ENCODE peak calls at places on chromosomes 6 and 20, in eight cellular contexts. V, C, N, K, A, U, H and D are unnamed samples.

GRCh38 chr6:53496797-53497196 is 48.1 kb downstream of the GCLC start:
- DNase-seq in V (no peak), C (peak; percentile 86), N (no peak), K (peak; percentile 78), A (peak; percentile 86), U (no peak), H (peak; percentile 83), D (peak; percentile 89)

GRCh38 chr6:169782966-169783760 is 31.7 kb downstream of the ERMARD start:
- DNase-seq in V (no peak), C (no peak), N (no peak), K (no peak), A (no peak), U (no peak), H (peak; percentile 11), D (peak; percentile 7)

GRCh38 chr6:164252952-164253351 is 838.4 kb downstream of the QKI start:
- DNase-seq in V (no peak), C (no peak), N (no peak), K (no peak), A (no peak), U (no peak), H (peak; percentile 15), D (no peak)

GRCh38 chr20:53157443-53158408 is 185.6 kb downstream of the TSHZ2 start:
- DNase-seq in V (peak; percentile 72), C (peak; percentile 52), N (peak; percentile 46), K (peak; percentile 1), A (peak; percentile 23), U (peak; percentile 59), H (peak; percentile 61), D (peak; percentile 51)

GRCh38 chr20:41408986-41409385 is 42.4 kb upstream of the EMILIN3 start:
- DNase-seq in V (no peak), C (no peak), N (no peak), K (no peak), A (no peak), U (no peak), H (no peak), D (no peak)

GRCh38 chr6:156519940-156520339 is 257.2 kb upstream of the ARID1B start:
- DNase-seq in V (no peak), C (no peak), N (no peak), K (no peak), A (no peak), U (no peak), H (no peak), D (no peak)

GRCh38 chr6:154703094-154703493 is 30.1 kb upstream of the SCAF8 start:
- DNase-seq in V (no peak), C (no peak), N (no peak), K (no peak), A (no peak), U (no peak), H (no peak), D (no peak)

GRCh38 chr6:25089442-25089841 is 153.7 kb upstream of the RIPOR2 start:
- DNase-seq in V (no peak), C (no peak), N (no peak), K (no peak), A (no peak), U (no peak), H (peak; percentile 7), D (peak; percentile 83)

GRCh38 chr6:100573169-100573568 is 108.4 kb upstream of the SIM1 start:
- DNase-seq in V (peak; percentile 16), C (peak; percentile 54), N (no peak), K (no peak), A (peak; percentile 56), U (no peak), H (peak; percentile 78), D (peak; percentile 42)

GRCh38 chr6:104540743-104541142 is 319.0 kb downstream of the HACE1 start:
- DNase-seq in V (no peak), C (peak; percentile 43), N (no peak), K (no peak), A (peak; percentile 72), U (no peak), H (peak; percentile 24), D (no peak)

GRCh38 chr6:151553416-151554158 is 59.8 kb downstream of the CCDC170 start:
- DNase-seq in V (no peak), C (no peak), N (no peak), K (no peak), A (peak; percentile 32), U (no peak), H (no peak), D (no peak)

GRCh38 chr20:10110151-10110550 is 75.4 kb downstream of the ANKEF1 start:
- DNase-seq in V (no peak), C (no peak), N (no peak), K (no peak), A (peak; percentile 48), U (no peak), H (peak; percentile 61), D (peak; percentile 79)

GRCh38 chr6:84766796-84767590 is 2.6 kb upstream of the TBX18 start:
- DNase-seq in V (no peak), C (no peak), N (no peak), K (no peak), A (no peak), U (no peak), H (no peak), D (no peak)

GRCh38 chr6:105681061-105681460 is 278.2 kb upstream of the PREP start:
- DNase-seq in V (no peak), C (no peak), N (no peak), K (no peak), A (no peak), U (no peak), H (no peak), D (peak; percentile 61)

GRCh38 chr6:148800535-148800934 is 53.7 kb downstream of the UST start:
- DNase-seq in V (no peak), C (peak; percentile 39), N (no peak), K (no peak), A (peak; percentile 85), U (no peak), H (peak; percentile 84), D (no peak)

GRCh38 chr6:170152111-170152926 is 138.6 kb downstream of the DLL1 start:
- DNase-seq in V (no peak), C (no peak), N (peak; percentile 55), K (no peak), A (no peak), U (no peak), H (peak; percentile 22), D (peak; percentile 57)

GRCh38 chr6:150759500-150759899 is 106.0 kb upstream of the MTHFD1L start:
- DNase-seq in V (no peak), C (no peak), N (no peak), K (no peak), A (no peak), U (no peak), H (no peak), D (no peak)

GRCh38 chr20:17747431-17747846 is 47.7 kb downstream of the BANF2 start:
- DNase-seq in V (peak; percentile 29), C (peak; percentile 84), N (no peak), K (peak; percentile 78), A (peak; percentile 86), U (no peak), H (peak; percentile 93), D (peak; percentile 85)

GRCh38 chr20:63252157-63252780 is 2.0 kb downstream of the NKAIN4 start:
- DNase-seq in V (no peak), C (no peak), N (no peak), K (no peak), A (no peak), U (no peak), H (no peak), D (no peak)

GRCh38 chr6:167541544-167541943 is 216.7 kb downstream of the TTLL2 start:
- DNase-seq in V (no peak), C (no peak), N (no peak), K (no peak), A (no peak), U (no peak), H (no peak), D (no peak)
- H3K4me3 ChIP-seq in V (no peak overlapping the region), C (no peak overlapping the region), N (no peak overlapping the region), K (no peak overlapping the region), A (no peak overlapping the region), U (no peak overlapping the region), H (no peak overlapping the region), D (no peak overlapping the region)

GRCh38 chr6:36578030-36578825 is 15.9 kb upstream of the SRSF3 start:
- DNase-seq in V (no peak), C (no peak), N (no peak), K (no peak), A (no peak), U (no peak), H (no peak), D (no peak)

GRCh38 chr6:36576573-36576972 is 17.6 kb upstream of the SRSF3 start:
- DNase-seq in V (no peak), C (no peak), N (no peak), K (no peak), A (no peak), U (no peak), H (no peak), D (no peak)

GRCh38 chr6:36571122-36572043 is 22.8 kb upstream of the SRSF3 start:
- DNase-seq in V (no peak), C (no peak), N (no peak), K (no peak), A (no peak), U (no peak), H (no peak), D (no peak)

GRCh38 chr6:36577298-36577697 is 16.9 kb upstream of the SRSF3 start:
- DNase-seq in V (peak; percentile 33), C (peak; percentile 65), N (no peak), K (peak; percentile 42), A (peak; percentile 97), U (no peak), H (peak; percentile 59), D (peak; percentile 84)

GRCh38 chr6:36574679-36575078 is 19.5 kb upstream of the SRSF3 start:
- DNase-seq in V (no peak), C (no peak), N (no peak), K (no peak), A (no peak), U (no peak), H (no peak), D (no peak)
- TF ChIP-seq CTCF in V (no peak), C (no peak), N (no peak), K (no peak), A (no peak), U (no peak), H (no peak), D (no peak)

DNA sequence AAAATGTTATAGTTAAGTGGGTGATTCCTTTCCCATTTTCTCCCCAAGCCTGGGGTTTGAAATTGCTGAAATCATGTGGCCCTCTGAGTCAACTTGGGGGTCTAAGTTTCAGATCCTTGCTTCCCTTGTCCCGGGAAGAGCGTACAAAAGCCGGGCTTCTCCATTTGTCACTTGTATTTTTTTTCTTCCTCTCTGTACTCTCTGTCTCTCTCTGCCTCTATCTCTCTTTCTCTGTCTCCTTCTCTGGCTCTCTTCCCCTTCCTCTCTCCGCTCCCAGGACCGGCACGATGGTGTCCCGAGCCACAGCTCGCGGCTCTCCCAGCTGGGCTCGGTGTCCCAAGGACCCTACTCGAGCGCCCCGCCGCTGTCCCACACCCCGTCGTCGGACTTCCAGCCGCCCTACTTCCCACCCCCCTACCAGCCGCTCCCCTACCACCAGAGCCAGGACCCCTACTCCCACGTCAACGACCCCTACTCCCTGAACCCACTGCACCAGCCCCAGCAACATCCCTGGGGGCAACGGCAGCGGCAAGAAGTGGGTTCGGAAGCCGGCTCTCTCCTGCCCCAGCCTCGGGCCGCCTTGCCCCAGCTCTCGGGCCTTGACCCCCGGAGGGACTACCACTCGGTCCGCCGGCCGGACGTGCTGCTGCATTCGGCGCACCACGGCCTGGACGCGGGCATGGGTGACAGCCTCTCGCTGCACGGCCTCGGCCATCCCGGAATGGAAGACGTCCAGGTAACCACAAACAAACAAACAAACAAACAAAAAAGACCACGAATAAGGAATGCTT is 4.7 kb downstream of the TFAP2B start:
- DNase-seq in V (no peak), C (no peak), N (no peak), K (no peak), A (no peak), U (no peak), H (no peak), D (no peak)
- H3K4me3 ChIP-seq in V (no peak overlapping the region), C (no peak overlapping the region), N (no peak overlapping the region), K (no peak overlapping the region), A (no peak overlapping the region), U (no peak overlapping the region), H (no peak overlapping the region), D (no peak overlapping the region)

GRCh38 chr20:60009826-60010616 is 51.8 kb downstream of the CDH26 start:
- DNase-seq in V (no peak), C (no peak), N (no peak), K (no peak), A (no peak), U (no peak), H (peak; percentile 3), D (no peak)
- TF ChIP-seq CTCF in V (peak; percentile 11), C (no peak), N (no peak), K (peak; percentile 7), A (no peak), U (peak; percentile 17), H (no peak), D (peak; percentile 12)